ENCODE peak calls at places on chromosome 5, in eight cellular contexts. B, I, F, S, G, M, T and K are unnamed samples.

GRCh38 chr5:180668835-180669596 is 19.6 kb upstream of the FLT4 start:
- DNase-seq in B (no peak), I (no peak), F (no peak), S (no peak), G (no peak), M (no peak), T (no peak), K (no peak)

GRCh38 chr5:157137691-157138090 is 5.0 kb downstream of the MED7 start:
- DNase-seq in B (no peak), I (no peak), F (no peak), S (peak; percentile 23), G (no peak), M (no peak), T (no peak), K (no peak)

GRCh38 chr5:134935711-134936602 is 31.0 kb downstream of the PCBD2 start:
- DNase-seq in B (no peak), I (no peak), F (no peak), S (no peak), G (no peak), M (no peak), T (no peak), K (no peak)

GRCh38 chr5:33588654-33589372 is 148.0 kb downstream of the TARS1 start:
- DNase-seq in B (no peak), I (no peak), F (peak; percentile 46), S (no peak), G (no peak), M (peak; percentile 8), T (peak; percentile 7), K (peak; percentile 16)

GRCh38 chr5:154103223-154103622 is 64.5 kb downstream of the MFAP3 start:
- DNase-seq in B (no peak), I (no peak), F (no peak), S (no peak), G (no peak), M (no peak), T (no peak), K (no peak)

GRCh38 chr5:123094227-123094918 is 5.3 kb downstream of the PRDM6 start:
- DNase-seq in B (no peak), I (no peak), F (no peak), S (no peak), G (no peak), M (no peak), T (no peak), K (no peak)

GRCh38 chr5:177440211-177440989 is 6.2 kb upstream of the PRR7 start:
- DNase-seq in B (no peak), I (no peak), F (no peak), S (no peak), G (no peak), M (no peak), T (peak; percentile 50), K (no peak)

GRCh38 chr5:53027913-53028312 is 38.8 kb downstream of the ITGA2 start:
- DNase-seq in B (no peak), I (no peak), F (no peak), S (no peak), G (peak; percentile 60), M (no peak), T (no peak), K (no peak)

GRCh38 chr5:170441385-170441784 is 52.2 kb upstream of the KCNMB1 start:
- DNase-seq in B (no peak), I (no peak), F (no peak), S (no peak), G (no peak), M (no peak), T (no peak), K (no peak)

GRCh38 chr5:101590384-101590783 is 687.3 kb upstream of the ST8SIA4 start:
- DNase-seq in B (no peak), I (no peak), F (no peak), S (no peak), G (no peak), M (no peak), T (no peak), K (no peak)

GRCh38 chr5:108801776-108802175 is 54.1 kb downstream of the FER start:
- DNase-seq in B (peak; percentile 45), I (no peak), F (no peak), S (peak; percentile 79), G (peak; percentile 71), M (no peak), T (no peak), K (no peak)

GRCh38 chr5:83375049-83375710 is 96.4 kb upstream of the VCAN start:
- DNase-seq in B (no peak), I (no peak), F (no peak), S (no peak), G (no peak), M (no peak), T (no peak), K (no peak)

GRCh38 chr5:9869616-9870288 is 239.6 kb upstream of the TAS2R1 start:
- DNase-seq in B (no peak), I (no peak), F (no peak), S (peak; percentile 77), G (peak; percentile 85), M (no peak), T (no peak), K (no peak)

GRCh38 chr5:95709967-95710650 is 21.0 kb upstream of the RHOBTB3 start:
- DNase-seq in B (no peak), I (no peak), F (peak; percentile 90), S (no peak), G (no peak), M (no peak), T (no peak), K (no peak)

GRCh38 chr5:79357401-79357800 is 121.5 kb downstream of the JMY start:
- DNase-seq in B (no peak), I (no peak), F (no peak), S (no peak), G (no peak), M (no peak), T (no peak), K (no peak)

GRCh38 chr5:67061511-67061910 is 135.1 kb downstream of the CD180 start:
- DNase-seq in B (no peak), I (no peak), F (no peak), S (no peak), G (no peak), M (no peak), T (no peak), K (no peak)

GRCh38 chr5:52898961-52899680 is 90.0 kb upstream of the ITGA2 start:
- DNase-seq in B (no peak), I (no peak), F (no peak), S (no peak), G (no peak), M (no peak), T (no peak), K (no peak)

GRCh38 chr5:112737088-112737471 is 605 bp upstream of the APC start:
- DNase-seq in B (no peak), I (no peak), F (no peak), S (no peak), G (no peak), M (no peak), T (no peak), K (no peak)

GRCh38 chr5:84673785-84674184 is 289.1 kb upstream of the EDIL3 start:
- DNase-seq in B (peak; percentile 0), I (no peak), F (peak; percentile 55), S (no peak), G (no peak), M (no peak), T (no peak), K (no peak)

GRCh38 chr5:36006161-36006560 is 15.0 kb upstream of the UGT3A1 start:
- DNase-seq in B (no peak), I (no peak), F (no peak), S (no peak), G (no peak), M (no peak), T (no peak), K (no peak)

GRCh38 chr5:57887851-57888621 is 405.4 kb upstream of the ACTBL2 start:
- DNase-seq in B (peak; percentile 69), I (no peak), F (peak; percentile 77), S (peak; percentile 26), G (no peak), M (no peak), T (no peak), K (no peak)

GRCh38 chr5:10432059-10433008 is 9.3 kb upstream of the ROPN1L start:
- DNase-seq in B (no peak), I (no peak), F (no peak), S (no peak), G (no peak), M (no peak), T (no peak), K (no peak)

GRCh38 chr5:175485631-175486030 is 7.3 kb downstream of the SFXN1 start:
- DNase-seq in B (no peak), I (no peak), F (no peak), S (no peak), G (no peak), M (no peak), T (no peak), K (no peak)

GRCh38 chr5:18968966-18969365 is 1019.0 kb downstream of the CDH18 start:
- DNase-seq in B (peak; percentile 10), I (no peak), F (no peak), S (no peak), G (no peak), M (no peak), T (no peak), K (no peak)

GRCh38 chr5:154937186-154937717 is 759 bp downstream of the GEMIN5 start:
- DNase-seq in B (peak; percentile 20), I (no peak), F (peak; percentile 5), S (no peak), G (no peak), M (no peak), T (no peak), K (no peak)

GRCh38 chr5:57298295-57298984 is 124.6 kb downstream of the GPBP1 start:
- DNase-seq in B (peak; percentile 96), I (peak; percentile 72), F (peak; percentile 96), S (no peak), G (peak; percentile 59), M (peak; percentile 69), T (peak; percentile 84), K (peak; percentile 78)

GRCh38 chr5:9775339-9775738 is 145.2 kb upstream of the TAS2R1 start:
- DNase-seq in B (no peak), I (no peak), F (no peak), S (no peak), G (no peak), M (no peak), T (no peak), K (no peak)